ENCODE peak calls at places on chromosome 2, in nine cellular contexts. One of them, this sample, is unnamed. For H3K4me1, the result is how much of the 10 kb centered on the place peaks cover.

GRCh38 chr2:54041135-54041534 is 70.3 kb upstream of the PSME4 start:
- DNase-seq in tibial artery: no peak
- DNase-seq in GM23248: peak
- DNase-seq in vagina: no peak
- DNase-seq in iPS DF 6.9: no peak
- DNase-seq in psoas muscle: peak
- DNase-seq in trophoblast cell: no peak
- DNase-seq in CD8-positive, alpha-beta T cell: peak
- DNase-seq in pancreas: no peak
- DNase-seq in this sample: no peak

GRCh38 chr2:101002562-101003277 is 631 bp downstream of the RPL31 start:
- DNase-seq in tibial artery: no peak
- DNase-seq in GM23248: peak
- DNase-seq in vagina: peak
- DNase-seq in iPS DF 6.9: no peak
- DNase-seq in psoas muscle: no peak
- DNase-seq in trophoblast cell: no peak
- DNase-seq in CD8-positive, alpha-beta T cell: no peak
- DNase-seq in pancreas: no peak
- DNase-seq in this sample: peak

GRCh38 chr2:223941579-223942277 is 3.4 kb downstream of the WDFY1 start:
- DNase-seq in tibial artery: no peak
- DNase-seq in GM23248: peak
- DNase-seq in vagina: no peak
- DNase-seq in iPS DF 6.9: no peak
- DNase-seq in psoas muscle: no peak
- DNase-seq in trophoblast cell: no peak
- DNase-seq in CD8-positive, alpha-beta T cell: peak
- DNase-seq in pancreas: no peak
- DNase-seq in this sample: peak

GRCh38 chr2:184346338-184346862 is 251.9 kb upstream of the ZNF804A start:
- DNase-seq in tibial artery: no peak
- DNase-seq in GM23248: no peak
- DNase-seq in vagina: no peak
- DNase-seq in iPS DF 6.9: no peak
- DNase-seq in psoas muscle: no peak
- DNase-seq in trophoblast cell: peak
- DNase-seq in CD8-positive, alpha-beta T cell: no peak
- DNase-seq in pancreas: no peak
- DNase-seq in this sample: peak

GRCh38 chr2:105403785-105404698 is 5.2 kb upstream of the FHL2 start:
- DNase-seq in tibial artery: no peak
- DNase-seq in GM23248: peak
- DNase-seq in vagina: no peak
- DNase-seq in iPS DF 6.9: no peak
- DNase-seq in psoas muscle: no peak
- DNase-seq in trophoblast cell: peak
- DNase-seq in CD8-positive, alpha-beta T cell: no peak
- DNase-seq in pancreas: no peak
- DNase-seq in this sample: peak

GRCh38 chr2:72917138-72917874 is at the start of gene EMX1:
- DNase-seq in tibial artery: no peak
- DNase-seq in GM23248: peak
- DNase-seq in vagina: no peak
- DNase-seq in iPS DF 6.9: no peak
- DNase-seq in psoas muscle: peak
- DNase-seq in trophoblast cell: peak
- DNase-seq in CD8-positive, alpha-beta T cell: peak
- DNase-seq in pancreas: peak
- DNase-seq in this sample: no peak

GRCh38 chr2:110101911-110102774 is 13.5 kb downstream of the MALL start:
- DNase-seq in tibial artery: no peak
- DNase-seq in GM23248: peak
- DNase-seq in vagina: peak
- DNase-seq in iPS DF 6.9: no peak
- DNase-seq in psoas muscle: no peak
- DNase-seq in trophoblast cell: no peak
- DNase-seq in CD8-positive, alpha-beta T cell: no peak
- DNase-seq in pancreas: no peak
- DNase-seq in this sample: peak

GRCh38 chr2:216819766-216820165 is 40.1 kb downstream of the TNP1 start:
- DNase-seq in tibial artery: no peak
- DNase-seq in GM23248: no peak
- DNase-seq in vagina: no peak
- DNase-seq in iPS DF 6.9: no peak
- DNase-seq in psoas muscle: no peak
- DNase-seq in trophoblast cell: no peak
- DNase-seq in CD8-positive, alpha-beta T cell: no peak
- DNase-seq in pancreas: no peak
- DNase-seq in this sample: no peak

GRCh38 chr2:128217671-128218070 is 101.0 kb downstream of the HS6ST1 start:
- DNase-seq in tibial artery: no peak
- DNase-seq in GM23248: no peak
- DNase-seq in vagina: no peak
- DNase-seq in iPS DF 6.9: no peak
- DNase-seq in psoas muscle: no peak
- DNase-seq in trophoblast cell: no peak
- DNase-seq in CD8-positive, alpha-beta T cell: no peak
- DNase-seq in pancreas: no peak
- DNase-seq in this sample: no peak

GRCh38 chr2:12119841-12120240 is 373.4 kb downstream of the LPIN1 start:
- DNase-seq in tibial artery: no peak
- DNase-seq in GM23248: peak
- DNase-seq in vagina: no peak
- DNase-seq in iPS DF 6.9: no peak
- DNase-seq in psoas muscle: no peak
- DNase-seq in trophoblast cell: no peak
- DNase-seq in CD8-positive, alpha-beta T cell: no peak
- DNase-seq in pancreas: no peak
- DNase-seq in this sample: peak

GRCh38 chr2:238462782-238463396 is 36.2 kb downstream of the ASB1 start:
- DNase-seq in tibial artery: no peak
- DNase-seq in GM23248: peak
- DNase-seq in vagina: no peak
- DNase-seq in iPS DF 6.9: peak
- DNase-seq in psoas muscle: no peak
- DNase-seq in trophoblast cell: no peak
- DNase-seq in CD8-positive, alpha-beta T cell: no peak
- DNase-seq in pancreas: no peak
- DNase-seq in this sample: peak

GRCh38 chr2:97732436-97733340 is 19.3 kb downstream of the ZAP70 start:
- DNase-seq in tibial artery: no peak
- DNase-seq in GM23248: no peak
- DNase-seq in vagina: no peak
- DNase-seq in iPS DF 6.9: no peak
- DNase-seq in psoas muscle: no peak
- DNase-seq in trophoblast cell: no peak
- DNase-seq in CD8-positive, alpha-beta T cell: no peak
- DNase-seq in pancreas: no peak
- DNase-seq in this sample: no peak

GRCh38 chr2:50591642-50592041 is 440.3 kb downstream of the NRXN1 start:
- DNase-seq in tibial artery: no peak
- DNase-seq in GM23248: no peak
- DNase-seq in vagina: no peak
- DNase-seq in iPS DF 6.9: no peak
- DNase-seq in psoas muscle: peak
- DNase-seq in trophoblast cell: no peak
- DNase-seq in CD8-positive, alpha-beta T cell: no peak
- DNase-seq in pancreas: peak
- DNase-seq in this sample: no peak

GRCh38 chr2:37318401-37318800 is 6.2 kb downstream of the PRKD3 start:
- DNase-seq in tibial artery: no peak
- DNase-seq in GM23248: peak
- DNase-seq in vagina: no peak
- DNase-seq in iPS DF 6.9: no peak
- DNase-seq in psoas muscle: no peak
- DNase-seq in trophoblast cell: no peak
- DNase-seq in CD8-positive, alpha-beta T cell: no peak
- DNase-seq in pancreas: no peak
- DNase-seq in this sample: peak

GRCh38 chr2:28616618-28617017 is 120.8 kb downstream of the PLB1 start:
- DNase-seq in tibial artery: no peak
- DNase-seq in GM23248: peak
- DNase-seq in vagina: no peak
- DNase-seq in iPS DF 6.9: no peak
- DNase-seq in psoas muscle: no peak
- DNase-seq in trophoblast cell: peak
- DNase-seq in CD8-positive, alpha-beta T cell: no peak
- DNase-seq in pancreas: no peak
- DNase-seq in this sample: no peak

GRCh38 chr2:28617502-28618184 is 121.8 kb downstream of the PLB1 start:
- DNase-seq in tibial artery: no peak
- DNase-seq in GM23248: no peak
- DNase-seq in vagina: no peak
- DNase-seq in iPS DF 6.9: no peak
- DNase-seq in psoas muscle: no peak
- DNase-seq in trophoblast cell: no peak
- DNase-seq in CD8-positive, alpha-beta T cell: no peak
- DNase-seq in pancreas: no peak
- DNase-seq in this sample: no peak

GRCh38 chr2:28620371-28620793 is 124.5 kb downstream of the PLB1 start:
- DNase-seq in tibial artery: no peak
- DNase-seq in GM23248: no peak
- DNase-seq in vagina: no peak
- DNase-seq in iPS DF 6.9: no peak
- DNase-seq in psoas muscle: no peak
- DNase-seq in trophoblast cell: no peak
- DNase-seq in CD8-positive, alpha-beta T cell: peak
- DNase-seq in pancreas: no peak
- DNase-seq in this sample: no peak

GRCh38 chr2:28619213-28620196 is 123.6 kb downstream of the PLB1 start:
- DNase-seq in tibial artery: no peak
- DNase-seq in GM23248: no peak
- DNase-seq in vagina: no peak
- DNase-seq in iPS DF 6.9: no peak
- DNase-seq in psoas muscle: no peak
- DNase-seq in trophoblast cell: peak
- DNase-seq in CD8-positive, alpha-beta T cell: no peak
- DNase-seq in pancreas: no peak
- DNase-seq in this sample: no peak

GRCh38 chr2:28618221-28619141 is 122.6 kb downstream of the PLB1 start:
- DNase-seq in tibial artery: no peak
- DNase-seq in GM23248: no peak
- DNase-seq in vagina: no peak
- DNase-seq in iPS DF 6.9: no peak
- DNase-seq in psoas muscle: no peak
- DNase-seq in trophoblast cell: peak
- DNase-seq in CD8-positive, alpha-beta T cell: no peak
- DNase-seq in pancreas: no peak
- DNase-seq in this sample: no peak
- H3K4me1 ChIP-seq in tibial artery: under half
- H3K4me1 ChIP-seq in GM23248: under half
- H3K4me1 ChIP-seq in vagina: under half
- H3K4me1 ChIP-seq in iPS DF 6.9: under half
- H3K4me1 ChIP-seq in psoas muscle: under half
- H3K4me1 ChIP-seq in trophoblast cell: half or more
- H3K4me1 ChIP-seq in CD8-positive, alpha-beta T cell: half or more
- H3K4me1 ChIP-seq in pancreas: under half
- H3K4me1 ChIP-seq in this sample: under half

GRCh38 chr2:1756456-1756855 is 12.1 kb upstream of the PXDN start:
- DNase-seq in tibial artery: no peak
- DNase-seq in GM23248: no peak
- DNase-seq in vagina: no peak
- DNase-seq in iPS DF 6.9: no peak
- DNase-seq in psoas muscle: no peak
- DNase-seq in trophoblast cell: no peak
- DNase-seq in CD8-positive, alpha-beta T cell: no peak
- DNase-seq in pancreas: no peak
- DNase-seq in this sample: no peak
- H3K4me3 ChIP-seq in tibial artery: no peak
- H3K4me3 ChIP-seq in GM23248: no peak
- H3K4me3 ChIP-seq in vagina: no peak
- H3K4me3 ChIP-seq in iPS DF 6.9: no peak
- H3K4me3 ChIP-seq in psoas muscle: no peak
- H3K4me3 ChIP-seq in trophoblast cell: no peak
- H3K4me3 ChIP-seq in CD8-positive, alpha-beta T cell: no peak
- H3K4me3 ChIP-seq in pancreas: no peak
- H3K4me3 ChIP-seq in this sample: no peak

GRCh38 chr2:36177282-36177681 is 178.3 kb upstream of the CRIM1 start:
- DNase-seq in tibial artery: no peak
- DNase-seq in GM23248: no peak
- DNase-seq in vagina: no peak
- DNase-seq in iPS DF 6.9: no peak
- DNase-seq in psoas muscle: no peak
- DNase-seq in trophoblast cell: no peak
- DNase-seq in CD8-positive, alpha-beta T cell: no peak
- DNase-seq in pancreas: no peak
- DNase-seq in this sample: no peak
- H3K4me1 ChIP-seq in tibial artery: under half
- H3K4me1 ChIP-seq in GM23248: under half
- H3K4me1 ChIP-seq in vagina: under half
- H3K4me1 ChIP-seq in iPS DF 6.9: under half
- H3K4me1 ChIP-seq in psoas muscle: under half
- H3K4me1 ChIP-seq in trophoblast cell: under half
- H3K4me1 ChIP-seq in CD8-positive, alpha-beta T cell: under half
- H3K4me1 ChIP-seq in pancreas: under half
- H3K4me1 ChIP-seq in this sample: under half

DNA sequence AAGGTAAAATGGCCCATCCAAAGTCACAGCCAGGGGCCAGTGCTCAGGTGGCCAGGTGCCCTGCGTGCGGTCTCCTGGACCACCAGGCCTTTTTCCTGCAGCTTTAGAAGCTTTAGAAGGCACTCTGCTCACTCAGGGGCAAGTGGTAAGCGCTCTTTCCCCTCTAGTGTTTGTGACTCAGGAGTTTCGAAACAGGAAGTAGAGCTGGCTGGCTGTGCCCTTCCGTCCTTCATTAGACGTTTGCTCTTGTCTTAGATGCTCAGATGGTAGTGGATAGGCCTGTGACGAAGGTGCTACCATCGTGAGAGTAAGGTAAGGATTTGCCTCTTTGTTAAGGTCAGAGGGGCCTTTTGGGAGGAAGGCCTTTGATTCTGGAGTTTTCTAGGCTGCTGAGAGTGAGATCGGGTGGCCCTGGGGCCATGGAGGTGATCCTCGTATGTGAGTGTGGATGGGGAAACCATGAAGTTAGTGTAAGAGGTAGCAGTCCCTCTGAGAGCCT is at the start of gene CASP8:
- DNase-seq in tibial artery: peak
- DNase-seq in GM23248: peak
- DNase-seq in vagina: peak
- DNase-seq in iPS DF 6.9: no peak
- DNase-seq in psoas muscle: no peak
- DNase-seq in trophoblast cell: peak
- DNase-seq in CD8-positive, alpha-beta T cell: peak
- DNase-seq in pancreas: no peak
- DNase-seq in this sample: peak
- H3K4me3 ChIP-seq in tibial artery: peak
- H3K4me3 ChIP-seq in GM23248: peak
- H3K4me3 ChIP-seq in vagina: peak
- H3K4me3 ChIP-seq in iPS DF 6.9: no peak
- H3K4me3 ChIP-seq in psoas muscle: peak
- H3K4me3 ChIP-seq in trophoblast cell: no peak
- H3K4me3 ChIP-seq in CD8-positive, alpha-beta T cell: peak
- H3K4me3 ChIP-seq in pancreas: no peak
- H3K4me3 ChIP-seq in this sample: peak

DNA sequence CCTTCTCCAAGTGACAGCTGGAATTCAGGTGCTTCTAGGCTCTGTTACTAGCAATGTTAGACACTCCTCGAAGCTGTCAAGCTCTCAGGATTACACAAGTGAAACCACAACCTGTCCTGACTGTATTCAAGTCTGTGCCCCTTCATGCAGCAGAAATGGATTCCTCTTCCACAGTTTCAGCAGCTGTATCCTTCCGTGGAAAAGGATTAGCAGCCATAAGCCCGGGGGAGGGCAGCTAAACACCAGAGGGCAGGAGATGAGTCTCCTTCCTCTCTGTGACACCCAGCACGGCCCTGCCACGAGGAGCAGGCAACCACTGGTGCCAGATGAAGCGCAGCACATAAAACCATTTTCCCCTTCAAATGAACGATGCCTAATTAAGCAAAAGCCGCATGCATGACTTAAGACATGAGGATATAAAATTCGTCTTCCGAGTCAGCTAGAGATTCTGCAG is 1.2 kb downstream of the ST3GAL5 start:
- DNase-seq in tibial artery: peak
- DNase-seq in GM23248: peak
- DNase-seq in vagina: no peak
- DNase-seq in iPS DF 6.9: no peak
- DNase-seq in psoas muscle: peak
- DNase-seq in trophoblast cell: no peak
- DNase-seq in CD8-positive, alpha-beta T cell: peak
- DNase-seq in pancreas: peak
- DNase-seq in this sample: peak
- H3K4me1 ChIP-seq in tibial artery: under half
- H3K4me1 ChIP-seq in GM23248: under half
- H3K4me1 ChIP-seq in vagina: under half
- H3K4me1 ChIP-seq in iPS DF 6.9: under half
- H3K4me1 ChIP-seq in psoas muscle: under half
- H3K4me1 ChIP-seq in trophoblast cell: under half
- H3K4me1 ChIP-seq in CD8-positive, alpha-beta T cell: half or more
- H3K4me1 ChIP-seq in pancreas: under half
- H3K4me1 ChIP-seq in this sample: under half